ENCODE peak calls at places on chromosomes 1 and 21, in ten cellular contexts. One of them, this sample, is unnamed. For H3K9me3, the result is how much of the 10 kb centered on the place peaks cover.

GRCh38 chr1:163799190-163799805 is 477.5 kb downstream of the NUF2 start:
- DNase-seq in GM12878: no peak
- DNase-seq in fibroblast of lung: no peak
- DNase-seq in neural progenitor cell: no peak
- DNase-seq in MM.1S: no peak
- DNase-seq in trophoblast cell: no peak
- DNase-seq in neuronal stem cell: no peak
- DNase-seq in HepG2: no peak
- DNase-seq in GM23248: no peak
- DNase-seq in PC-3: no peak
- DNase-seq in this sample: no peak

GRCh38 chr1:9687120-9687875 is 35.8 kb downstream of the PIK3CD start:
- DNase-seq in neuronal stem cell: peak
- DNase-seq in GM12878: no peak
- DNase-seq in MM.1S: peak
- DNase-seq in PC-3: peak
- DNase-seq in fibroblast of lung: peak
- DNase-seq in GM23248: peak
- DNase-seq in HepG2: peak
- DNase-seq in trophoblast cell: peak
- DNase-seq in neural progenitor cell: peak
- DNase-seq in this sample: peak

GRCh38 chr1:22241811-22242210 is 98.9 kb upstream of the WNT4 start:
- DNase-seq in trophoblast cell: no peak
- DNase-seq in PC-3: no peak
- DNase-seq in MM.1S: no peak
- DNase-seq in neuronal stem cell: no peak
- DNase-seq in GM23248: no peak
- DNase-seq in HepG2: no peak
- DNase-seq in neural progenitor cell: no peak
- DNase-seq in fibroblast of lung: no peak
- DNase-seq in GM12878: no peak
- DNase-seq in this sample: no peak

GRCh38 chr1:1063945-1064831 is 9.9 kb downstream of the RNF223 start:
- DNase-seq in trophoblast cell: peak
- DNase-seq in neuronal stem cell: no peak
- DNase-seq in neural progenitor cell: peak
- DNase-seq in GM12878: peak
- DNase-seq in GM23248: peak
- DNase-seq in MM.1S: peak
- DNase-seq in fibroblast of lung: peak
- DNase-seq in PC-3: peak
- DNase-seq in HepG2: peak
- DNase-seq in this sample: peak

GRCh38 chr1:162391790-162392563 is 10.4 kb downstream of the C1orf226 start:
- DNase-seq in neural progenitor cell: peak
- DNase-seq in fibroblast of lung: peak
- DNase-seq in trophoblast cell: peak
- DNase-seq in MM.1S: peak
- DNase-seq in HepG2: peak
- DNase-seq in PC-3: peak
- DNase-seq in GM23248: peak
- DNase-seq in neuronal stem cell: peak
- DNase-seq in GM12878: no peak
- DNase-seq in this sample: no peak

GRCh38 chr1:80594013-80594412 is 1206.7 kb upstream of the ADGRL2 start:
- DNase-seq in GM23248: no peak
- DNase-seq in HepG2: no peak
- DNase-seq in MM.1S: no peak
- DNase-seq in trophoblast cell: peak
- DNase-seq in fibroblast of lung: no peak
- DNase-seq in PC-3: peak
- DNase-seq in neuronal stem cell: no peak
- DNase-seq in GM12878: no peak
- DNase-seq in neural progenitor cell: no peak
- DNase-seq in this sample: peak

GRCh38 chr21:35438643-35439404 is 389.7 kb upstream of the RUNX1 start:
- DNase-seq in GM12878: peak
- DNase-seq in MM.1S: peak
- DNase-seq in HepG2: no peak
- DNase-seq in PC-3: no peak
- DNase-seq in fibroblast of lung: peak
- DNase-seq in GM23248: no peak
- DNase-seq in neuronal stem cell: no peak
- DNase-seq in neural progenitor cell: no peak
- DNase-seq in trophoblast cell: peak
- DNase-seq in this sample: peak

GRCh38 chr1:50774759-50775351 is 185.2 kb downstream of the FAF1 start:
- DNase-seq in HepG2: peak
- DNase-seq in GM23248: peak
- DNase-seq in trophoblast cell: peak
- DNase-seq in neuronal stem cell: peak
- DNase-seq in GM12878: peak
- DNase-seq in MM.1S: peak
- DNase-seq in fibroblast of lung: peak
- DNase-seq in neural progenitor cell: peak
- DNase-seq in PC-3: peak
- DNase-seq in this sample: peak

GRCh38 chr1:2854611-2855010 is 53.1 kb upstream of the TTC34 start:
- DNase-seq in fibroblast of lung: no peak
- DNase-seq in neural progenitor cell: no peak
- DNase-seq in MM.1S: no peak
- DNase-seq in GM12878: no peak
- DNase-seq in neuronal stem cell: no peak
- DNase-seq in trophoblast cell: no peak
- DNase-seq in GM23248: no peak
- DNase-seq in PC-3: no peak
- DNase-seq in HepG2: no peak
- DNase-seq in this sample: no peak

GRCh38 chr1:110443393-110443918 is 7.5 kb upstream of the PROK1 start:
- DNase-seq in MM.1S: no peak
- DNase-seq in trophoblast cell: no peak
- DNase-seq in GM12878: no peak
- DNase-seq in fibroblast of lung: no peak
- DNase-seq in GM23248: no peak
- DNase-seq in HepG2: no peak
- DNase-seq in neural progenitor cell: no peak
- DNase-seq in neuronal stem cell: no peak
- DNase-seq in PC-3: no peak
- DNase-seq in this sample: no peak

GRCh38 chr1:245599413-245600174 is 444.8 kb downstream of the KIF26B start:
- DNase-seq in PC-3: no peak
- DNase-seq in MM.1S: no peak
- DNase-seq in GM23248: peak
- DNase-seq in neural progenitor cell: no peak
- DNase-seq in fibroblast of lung: peak
- DNase-seq in neuronal stem cell: no peak
- DNase-seq in trophoblast cell: peak
- DNase-seq in HepG2: no peak
- DNase-seq in GM12878: no peak
- DNase-seq in this sample: no peak

GRCh38 chr1:211925016-211925415 is 94.5 kb upstream of the LPGAT1 start:
- DNase-seq in GM12878: no peak
- DNase-seq in trophoblast cell: no peak
- DNase-seq in HepG2: no peak
- DNase-seq in GM23248: no peak
- DNase-seq in neuronal stem cell: no peak
- DNase-seq in neural progenitor cell: peak
- DNase-seq in fibroblast of lung: no peak
- DNase-seq in MM.1S: peak
- DNase-seq in PC-3: peak
- DNase-seq in this sample: peak

GRCh38 chr1:148296511-148296910 is 144.4 kb upstream of the NBPF11 start:
- DNase-seq in MM.1S: no peak
- DNase-seq in HepG2: no peak
- DNase-seq in GM12878: no peak
- DNase-seq in fibroblast of lung: no peak
- DNase-seq in neuronal stem cell: no peak
- DNase-seq in trophoblast cell: no peak
- DNase-seq in neural progenitor cell: no peak
- DNase-seq in PC-3: peak
- DNase-seq in GM23248: no peak
- DNase-seq in this sample: no peak

GRCh38 chr21:44687671-44688070 is 5.7 kb upstream of the KRTAP12-1 start:
- DNase-seq in GM12878: no peak
- DNase-seq in HepG2: no peak
- DNase-seq in MM.1S: no peak
- DNase-seq in PC-3: no peak
- DNase-seq in fibroblast of lung: no peak
- DNase-seq in GM23248: no peak
- DNase-seq in trophoblast cell: no peak
- DNase-seq in neural progenitor cell: no peak
- DNase-seq in neuronal stem cell: no peak
- DNase-seq in this sample: no peak

GRCh38 chr1:59926381-59927243 is at the start of gene CYP2J2:
- DNase-seq in GM12878: peak
- DNase-seq in trophoblast cell: peak
- DNase-seq in fibroblast of lung: peak
- DNase-seq in GM23248: peak
- DNase-seq in MM.1S: peak
- DNase-seq in HepG2: no peak
- DNase-seq in PC-3: peak
- DNase-seq in neural progenitor cell: peak
- DNase-seq in neuronal stem cell: peak
- DNase-seq in this sample: peak

DNA sequence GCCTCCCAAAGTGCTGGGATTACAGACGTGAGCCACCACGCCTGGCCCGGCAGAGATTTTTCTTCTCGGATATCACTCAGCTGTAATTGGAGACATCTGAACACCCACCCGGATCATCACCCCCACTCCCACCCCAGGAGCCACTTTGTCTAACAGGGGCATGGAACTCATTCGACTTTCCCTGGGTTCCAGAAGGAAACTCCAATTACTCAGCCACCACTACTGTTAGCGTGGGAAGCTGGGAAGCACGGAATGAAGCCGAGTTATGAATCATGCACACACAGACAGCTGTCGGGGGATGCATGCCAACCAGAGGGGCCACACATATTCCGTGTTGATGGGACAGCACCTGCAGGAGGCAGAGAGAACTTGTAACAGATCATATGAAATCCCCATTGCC is 85.2 kb downstream of the HLCS start:
- DNase-seq in PC-3: no peak
- DNase-seq in GM23248: no peak
- DNase-seq in GM12878: no peak
- DNase-seq in fibroblast of lung: no peak
- DNase-seq in trophoblast cell: no peak
- DNase-seq in HepG2: no peak
- DNase-seq in neural progenitor cell: no peak
- DNase-seq in neuronal stem cell: no peak
- DNase-seq in MM.1S: no peak
- DNase-seq in this sample: no peak
- H3K9me3 ChIP-seq in PC-3: under half
- H3K9me3 ChIP-seq in GM23248: under half
- H3K9me3 ChIP-seq in GM12878: under half
- H3K9me3 ChIP-seq in fibroblast of lung: under half
- H3K9me3 ChIP-seq in trophoblast cell: under half
- H3K9me3 ChIP-seq in HepG2: under half
- H3K9me3 ChIP-seq in neural progenitor cell: under half
- H3K9me3 ChIP-seq in neuronal stem cell: under half
- H3K9me3 ChIP-seq in MM.1S: under half
- H3K9me3 ChIP-seq in this sample: under half

DNA sequence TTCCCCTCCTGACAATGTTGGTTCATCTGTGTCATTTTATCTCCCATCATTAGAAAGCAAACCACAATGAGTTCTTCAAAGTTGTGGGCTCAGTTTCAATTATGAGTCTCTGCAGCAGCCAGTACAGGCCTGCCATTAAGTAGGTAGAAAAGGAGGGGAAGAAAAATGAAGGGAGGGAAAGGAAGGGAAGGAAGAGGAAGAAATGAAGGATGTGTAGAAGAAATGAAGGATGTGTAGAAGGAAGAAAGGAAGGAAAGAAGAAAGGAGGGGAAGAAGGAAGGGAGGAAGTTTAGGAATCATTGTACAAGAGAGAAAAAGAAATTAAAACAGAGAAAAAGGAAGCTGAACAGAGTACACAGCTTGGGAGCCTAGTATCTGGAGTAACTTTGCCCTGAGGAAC is 498.3 kb upstream of the DAB1 start:
- DNase-seq in PC-3: no peak
- DNase-seq in GM23248: no peak
- DNase-seq in HepG2: no peak
- DNase-seq in MM.1S: no peak
- DNase-seq in GM12878: no peak
- DNase-seq in trophoblast cell: no peak
- DNase-seq in neuronal stem cell: no peak
- DNase-seq in fibroblast of lung: no peak
- DNase-seq in neural progenitor cell: no peak
- DNase-seq in this sample: no peak
- H3K9ac ChIP-seq in PC-3: no peak
- H3K9ac ChIP-seq in GM23248: no peak
- H3K9ac ChIP-seq in HepG2: no peak
- H3K9ac ChIP-seq in MM.1S: no peak
- H3K9ac ChIP-seq in GM12878: no peak
- H3K9ac ChIP-seq in trophoblast cell: no peak
- H3K9ac ChIP-seq in neuronal stem cell: no peak
- H3K9ac ChIP-seq in fibroblast of lung: no peak
- H3K9ac ChIP-seq in neural progenitor cell: no peak
- H3K9ac ChIP-seq in this sample: no peak

DNA sequence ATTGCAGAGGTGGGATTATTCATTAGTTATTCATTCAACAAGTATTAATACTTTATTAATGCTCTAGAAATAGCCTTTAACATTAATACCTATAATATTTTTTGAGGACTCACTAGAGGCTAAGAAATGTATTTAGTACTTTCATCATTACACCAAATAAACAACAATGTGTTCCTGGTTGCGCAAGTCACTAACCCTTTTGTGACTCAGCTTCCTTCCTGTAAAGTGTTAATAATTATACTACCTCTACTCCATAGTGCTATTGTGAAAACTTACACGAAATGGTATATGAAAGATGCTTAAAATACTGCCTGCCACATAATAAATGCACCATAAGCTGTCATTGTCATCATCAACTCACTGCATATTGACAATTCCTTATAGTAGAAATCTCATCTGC is 431.0 kb downstream of the DPYD start:
- DNase-seq in HepG2: peak
- DNase-seq in GM23248: peak
- DNase-seq in PC-3: peak
- DNase-seq in neuronal stem cell: no peak
- DNase-seq in trophoblast cell: no peak
- DNase-seq in GM12878: no peak
- DNase-seq in MM.1S: no peak
- DNase-seq in neural progenitor cell: no peak
- DNase-seq in fibroblast of lung: peak
- DNase-seq in this sample: peak
- H3K4me2 ChIP-seq in HepG2: no peak
- H3K4me2 ChIP-seq in GM23248: peak
- H3K4me2 ChIP-seq in PC-3: no peak
- H3K4me2 ChIP-seq in neuronal stem cell: no peak
- H3K4me2 ChIP-seq in trophoblast cell: no peak
- H3K4me2 ChIP-seq in GM12878: no peak
- H3K4me2 ChIP-seq in MM.1S: no peak
- H3K4me2 ChIP-seq in neural progenitor cell: no peak
- H3K4me2 ChIP-seq in fibroblast of lung: no peak
- H3K4me2 ChIP-seq in this sample: peak

DNA sequence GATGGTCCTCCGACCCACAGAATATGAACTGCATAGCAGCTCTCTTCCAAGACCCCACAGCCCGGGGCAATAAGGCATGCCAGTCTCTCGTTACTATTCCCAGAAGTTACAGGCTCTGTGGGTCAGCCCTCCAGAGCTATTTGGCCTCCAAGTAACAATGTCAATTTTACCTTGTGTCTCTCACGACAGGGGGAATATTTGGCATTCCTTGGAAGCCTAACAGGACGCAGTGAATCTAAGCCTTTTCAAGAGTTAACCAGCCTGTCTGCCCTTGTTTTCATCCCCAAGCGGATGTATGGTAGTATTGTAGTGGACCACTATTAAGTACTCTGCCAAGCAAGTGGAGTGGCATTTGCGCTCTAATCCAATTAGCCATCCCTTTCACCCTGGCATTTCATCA is 24.4 kb upstream of the GNG4 start:
- DNase-seq in GM23248: no peak
- DNase-seq in neuronal stem cell: no peak
- DNase-seq in GM12878: no peak
- DNase-seq in HepG2: no peak
- DNase-seq in fibroblast of lung: no peak
- DNase-seq in PC-3: no peak
- DNase-seq in neural progenitor cell: peak
- DNase-seq in trophoblast cell: peak
- DNase-seq in MM.1S: no peak
- DNase-seq in this sample: no peak
- H3K9me3 ChIP-seq in GM23248: under half
- H3K9me3 ChIP-seq in neuronal stem cell: under half
- H3K9me3 ChIP-seq in GM12878: under half
- H3K9me3 ChIP-seq in HepG2: under half
- H3K9me3 ChIP-seq in fibroblast of lung: under half
- H3K9me3 ChIP-seq in PC-3: under half
- H3K9me3 ChIP-seq in neural progenitor cell: under half
- H3K9me3 ChIP-seq in trophoblast cell: under half
- H3K9me3 ChIP-seq in MM.1S: under half
- H3K9me3 ChIP-seq in this sample: under half